ENCODE peak calls at places on chromosomes 12 and 14, in five cellular contexts. V is tibial artery, L is HFF-Myc, F is SJSA1, N is neuronal stem cell. B is an unnamed sample.
A peak's percentile ranks its signal among the peaks of the same experiment; 100 is the strongest.

GRCh38 chr14:28778718-28779117 is 12.1 kb downstream of the FOXG1 start:
- DNase-seq in L (no peak), F (no peak), V (no peak), N (no peak), B (no peak)

GRCh38 chr12:5806376-5807089 is 138.5 kb downstream of the ANO2 start:
- DNase-seq in V (no peak), F (no peak), N (no peak), L (no peak), B (no peak)

GRCh38 chr12:3882396-3882795 is 9.2 kb upstream of the PARP11 start:
- DNase-seq in F (no peak), N (no peak), L (no peak), V (no peak), B (no peak)

GRCh38 chr12:10718279-10718821 is 4.8 kb downstream of the YBX3 start:
- DNase-seq in L (peak; percentile 41), F (no peak), N (no peak), V (no peak), B (no peak)

GRCh38 chr12:13425766-13426165 is 229.2 kb downstream of the EMP1 start:
- DNase-seq in V (no peak), F (peak; percentile 58), L (no peak), N (no peak), B (no peak)

GRCh38 chr12:14884458-14884878 is 1.2 kb downstream of the MGP start:
- DNase-seq in V (peak; percentile 93), F (peak; percentile 54), L (no peak), N (no peak), B (peak; percentile 96)

GRCh38 chr14:67722293-67722692 is 20.6 kb downstream of the RDH12 start:
- DNase-seq in N (no peak), F (no peak), V (peak; percentile 45), L (no peak), B (no peak)

GRCh38 chr14:61179061-61179675 is 102.0 kb downstream of the TMEM30B start:
- DNase-seq in F (peak; percentile 76), N (no peak), V (no peak), L (no peak), B (no peak)

GRCh38 chr12:111412007-111412829 is 6.5 kb downstream of the SH2B3 start:
- DNase-seq in L (no peak), F (no peak), V (no peak), N (no peak), B (no peak)

GRCh38 chr14:105165761-105166485 is 2.7 kb downstream of the JAG2 start:
- DNase-seq in F (no peak), V (no peak), L (no peak), N (no peak), B (no peak)

GRCh38 chr12:39618701-39619100 is 902 bp downstream of the ABCD2 start:
- DNase-seq in N (no peak), F (no peak), L (no peak), V (no peak), B (no peak)

GRCh38 chr14:77104393-77104792 is 6.3 kb downstream of the CIPC start:
- DNase-seq in V (no peak), L (no peak), N (no peak), F (no peak), B (no peak)

GRCh38 chr14:35390577-35391387 is 13.8 kb downstream of the NFKBIA start:
- DNase-seq in L (no peak), V (no peak), F (no peak), N (no peak), B (no peak)

GRCh38 chr14:23657959-23658470 is 21.9 kb downstream of the DHRS2 start:
- DNase-seq in L (no peak), F (no peak), V (no peak), N (no peak), B (no peak)

GRCh38 chr14:33475623-33476022 is 475.3 kb downstream of the EGLN3 start:
- DNase-seq in V (peak; percentile 35), F (peak; percentile 74), L (peak; percentile 21), N (peak; percentile 90), B (no peak)

GRCh38 chr12:69471667-69472385 is 1.6 kb downstream of the FRS2 start:
- DNase-seq in N (no peak), L (no peak), V (no peak), F (no peak), B (no peak)

GRCh38 chr12:55724226-55724939 is 4.2 kb downstream of the RDH5 start:
- DNase-seq in F (peak; percentile 70), L (no peak), N (no peak), V (peak; percentile 80), B (peak; percentile 71)

GRCh38 chr14:80959448-80960006 is 4.1 kb downstream of the TSHR start:
- DNase-seq in F (no peak), N (no peak), V (no peak), L (no peak), B (no peak)

GRCh38 chr12:26226119-26226518 is 30.7 kb downstream of the SSPN start:
- DNase-seq in F (no peak), V (no peak), N (peak; percentile 14), L (no peak), B (no peak)
- H3K4me3 ChIP-seq in F (no peak overlapping the region), V (peak overlapping the region; percentile 53), N (no peak overlapping the region), L (no peak overlapping the region), B (no peak overlapping the region)

GRCh38 chr12:106903241-106903950 is 52.3 kb upstream of the TMEM263 start:
- DNase-seq in L (no peak), N (peak; percentile 54), V (peak; percentile 52), F (peak; percentile 72), B (peak; percentile 92)
- H3K4me3 ChIP-seq in L (peak overlapping the region; percentile 47), N (peak overlapping the region; percentile 43), V (peak overlapping the region; percentile 55), F (peak overlapping the region; percentile 41), B (no peak overlapping the region)

GRCh38 chr12:48954781-48955501 is 2.3 kb downstream of the ARF3 start:
- DNase-seq in V (no peak), F (no peak), L (no peak), N (no peak), B (no peak)
- H3K4me3 ChIP-seq in V (no peak overlapping the region), F (no peak overlapping the region), L (no peak overlapping the region), N (peak overlapping the region; percentile 97), B (no peak overlapping the region)

GRCh38 chr12:121582583-121583333 is 1.9 kb upstream of the KDM2B start:
- DNase-seq in N (peak; percentile 86), V (no peak), L (no peak), F (no peak), B (no peak)
- H3K4me3 ChIP-seq in N (peak overlapping the region; percentile 71), V (no peak overlapping the region), L (peak overlapping the region; percentile 45), F (no peak overlapping the region), B (no peak overlapping the region)

GRCh38 chr12:118312578-118312977 is 60.1 kb downstream of the TAOK3 start:
- DNase-seq in L (no peak), F (no peak), N (no peak), V (no peak), B (no peak)

GRCh38 chr12:118307069-118307954 is 65.4 kb downstream of the TAOK3 start:
- DNase-seq in L (peak; percentile 70), V (no peak), F (no peak), N (no peak), B (no peak)

GRCh38 chr12:118311666-118312065 is 61.0 kb downstream of the TAOK3 start:
- DNase-seq in L (no peak), N (no peak), V (no peak), F (no peak), B (no peak)

GRCh38 chr12:118315821-118316220 is 56.9 kb downstream of the TAOK3 start:
- DNase-seq in N (no peak), F (no peak), V (no peak), L (no peak), B (no peak)

DNA sequence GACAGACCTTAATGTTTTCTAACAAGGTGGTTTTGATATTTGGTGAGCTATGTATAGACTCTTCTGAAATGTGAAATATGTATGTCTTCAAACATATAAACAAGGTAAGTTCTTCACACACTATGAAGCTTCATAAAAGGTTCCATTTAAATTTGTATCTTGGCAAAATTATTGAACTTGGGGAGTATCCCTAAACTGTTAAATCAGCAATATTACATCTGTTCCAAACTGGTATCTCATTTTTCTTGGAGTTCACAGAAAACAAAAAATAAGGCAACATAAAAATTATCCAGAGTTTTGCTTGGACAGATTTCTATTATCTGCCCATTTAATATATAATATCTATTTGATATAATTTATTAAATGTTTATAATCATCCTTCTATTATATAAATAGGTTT is 62.4 kb downstream of the TAOK3 start:
- DNase-seq in V (no peak), L (no peak), N (no peak), F (no peak), B (no peak)
- H3K4me3 ChIP-seq in V (no peak overlapping the region), L (no peak overlapping the region), N (no peak overlapping the region), F (no peak overlapping the region), B (no peak overlapping the region)

GRCh38 chr12:51424094-51424661 is 453 bp upstream of the SLC4A8 start:
- DNase-seq in F (no peak), N (no peak), V (no peak), L (no peak), B (no peak)
- H3K4me3 ChIP-seq in F (peak overlapping the region; percentile 74), N (peak overlapping the region; percentile 22), V (peak overlapping the region; percentile 66), L (peak overlapping the region; percentile 54), B (no peak overlapping the region)

GRCh38 chr12:132158677-132159554 is 14.7 kb downstream of the NOC4L start:
- DNase-seq in V (no peak), N (no peak), F (no peak), L (no peak), B (no peak)
- H3K4me3 ChIP-seq in V (no peak overlapping the region), N (no peak overlapping the region), F (no peak overlapping the region), L (no peak overlapping the region), B (no peak overlapping the region)

B was measured in lower leg skin.